ENCODE peak calls at places on chromosome 16, in four cellular contexts. X is right cardiac atrium; A is CD8-positive, alpha-beta T cell; P is uterus. L is an unnamed sample.

GRCh38 chr16:58462499-58462996 is 37.4 kb upstream of the NDRG4 start:
- DNase-seq in A (no peak), X (no peak), P (no peak), L (no peak)

GRCh38 chr16:59356709-59357108 is 622.6 kb upstream of the GOT2 start:
- DNase-seq in A (no peak), P (no peak), X (no peak), L (no peak)

GRCh38 chr16:68948230-68948910 is 105.0 kb downstream of the TANGO6 start:
- DNase-seq in A (no peak), X (no peak), P (no peak), L (no peak)

GRCh38 chr16:64094170-64094960 is 1027.5 kb downstream of the CDH11 start:
- DNase-seq in P (no peak), A (no peak), X (no peak), L (no peak)

GRCh38 chr16:1983544-1984346 is at the start of gene GFER:
- DNase-seq in P (peak; percentile 91), X (peak; percentile 96), A (peak; percentile 49), L (peak; percentile 75)

GRCh38 chr16:5468488-5468887 is 370.9 kb upstream of the EEF2KMT start:
- DNase-seq in A (no peak), P (no peak), X (no peak), L (no peak)

GRCh38 chr16:3780570-3780969 is 63.2 kb upstream of the TRAP1 start:
- DNase-seq in A (no peak), P (no peak), X (no peak), L (no peak)

GRCh38 chr16:22318690-22319358 is 21.6 kb downstream of the POLR3E start:
- DNase-seq in A (peak; percentile 51), X (no peak), P (no peak), L (no peak)

GRCh38 chr16:68737730-68738590 is 868 bp downstream of the CDH1 start:
- DNase-seq in X (peak; percentile 48), A (no peak), P (peak; percentile 17), L (peak; percentile 70)

GRCh38 chr16:68737046-68737729 is at the start of gene CDH1:
- DNase-seq in X (peak; percentile 54), P (no peak), A (peak; percentile 18), L (peak; percentile 97)

GRCh38 chr16:24668481-24669001 is 60.9 kb upstream of the TNRC6A start:
- DNase-seq in X (peak; percentile 45), P (peak; percentile 72), A (no peak), L (no peak)

GRCh38 chr16:3266873-3267537 is 10.6 kb upstream of the MEFV start:
- DNase-seq in A (no peak), P (no peak), X (peak; percentile 21), L (no peak)

GRCh38 chr16:1985466-1986150 is 1.6 kb downstream of the GFER start:
- DNase-seq in A (no peak), X (no peak), P (no peak), L (no peak)

GRCh38 chr16:50326264-50326663 is 42.5 kb downstream of the BRD7 start:
- DNase-seq in P (no peak), X (no peak), A (no peak), L (no peak)

GRCh38 chr16:65547799-65548446 is 426.1 kb upstream of the CDH11 start:
- DNase-seq in A (no peak), X (no peak), P (no peak), L (no peak)

GRCh38 chr16:2963611-2964415 is at the start of gene KREMEN2:
- DNase-seq in X (peak; percentile 50), A (no peak), P (no peak), L (no peak)

GRCh38 chr16:79573881-79574280 is 26.7 kb downstream of the MAF start:
- DNase-seq in P (no peak), X (no peak), A (no peak), L (no peak)

GRCh38 chr16:4351880-4352279 is 759 bp upstream of the PAM16 start:
- DNase-seq in P (no peak), X (no peak), A (no peak), L (no peak)

DNA sequence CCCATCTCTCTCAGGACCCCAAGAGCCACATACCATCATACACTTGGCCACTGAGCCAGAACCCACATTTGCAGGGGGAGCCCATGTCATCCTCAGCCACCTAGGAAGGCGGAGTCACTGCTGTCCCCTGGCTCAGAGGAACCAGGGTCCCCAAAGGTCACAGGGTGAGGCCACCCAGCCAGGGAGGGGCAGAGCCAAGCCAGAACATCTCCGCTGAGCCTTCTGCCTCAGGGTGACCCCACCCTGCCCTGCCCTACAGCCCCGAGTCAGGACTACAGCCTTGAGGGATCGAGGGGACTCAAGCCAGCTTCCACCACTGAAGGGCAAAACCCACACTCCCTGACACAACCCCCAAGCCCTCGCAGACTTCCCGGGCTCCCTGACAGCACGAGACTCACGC is 17.5 kb downstream of the PIEZO1 start:
- DNase-seq in P (no peak), A (no peak), X (no peak), L (no peak)
- H3K27ac ChIP-seq in P (peak overlapping the region; percentile 65), A (no peak overlapping the region), X (no peak overlapping the region), L (peak overlapping the region; percentile 38)

DNA sequence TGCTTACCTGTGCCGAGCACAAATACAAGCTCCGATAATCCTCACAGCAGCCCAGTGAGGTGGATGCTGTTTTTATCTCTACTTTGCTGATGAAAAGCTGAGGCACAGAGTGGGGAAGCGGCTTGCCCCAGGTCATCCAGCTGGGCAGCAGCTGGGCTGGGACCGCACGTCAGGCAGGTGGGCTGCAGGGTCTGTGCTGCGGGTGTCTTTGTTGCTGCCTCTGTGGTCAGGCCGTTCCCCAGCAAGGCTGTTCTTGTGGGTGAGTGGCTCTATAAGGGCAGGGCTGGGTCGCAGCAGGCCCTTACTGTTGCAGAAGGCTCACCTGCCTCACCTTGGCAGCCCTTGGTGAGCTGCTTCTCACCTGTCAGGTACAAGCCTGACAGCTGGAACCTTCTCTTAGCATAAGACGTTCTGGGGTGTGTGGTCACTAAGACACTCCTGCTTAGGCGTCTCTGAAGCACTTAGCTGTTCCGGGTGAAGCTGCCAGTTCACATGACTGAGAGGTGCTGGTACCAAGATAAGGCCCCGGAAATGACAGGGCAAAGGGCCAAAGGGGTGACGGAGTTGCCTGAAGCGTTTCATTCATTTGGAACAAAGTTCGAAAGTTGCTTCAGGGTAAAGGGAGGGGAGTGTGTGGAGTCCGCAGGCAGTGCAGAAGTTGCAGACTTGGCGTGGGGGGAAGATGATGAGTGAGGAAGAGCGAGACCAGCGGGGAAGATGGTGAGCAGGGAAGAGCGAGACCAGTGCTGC is 17.4 kb downstream of the IRF8 start:
- DNase-seq in X (peak; percentile 84), P (no peak), A (no peak), L (no peak)
- H3K27ac ChIP-seq in X (no peak overlapping the region), P (no peak overlapping the region), A (no peak overlapping the region), L (no peak overlapping the region)

DNA sequence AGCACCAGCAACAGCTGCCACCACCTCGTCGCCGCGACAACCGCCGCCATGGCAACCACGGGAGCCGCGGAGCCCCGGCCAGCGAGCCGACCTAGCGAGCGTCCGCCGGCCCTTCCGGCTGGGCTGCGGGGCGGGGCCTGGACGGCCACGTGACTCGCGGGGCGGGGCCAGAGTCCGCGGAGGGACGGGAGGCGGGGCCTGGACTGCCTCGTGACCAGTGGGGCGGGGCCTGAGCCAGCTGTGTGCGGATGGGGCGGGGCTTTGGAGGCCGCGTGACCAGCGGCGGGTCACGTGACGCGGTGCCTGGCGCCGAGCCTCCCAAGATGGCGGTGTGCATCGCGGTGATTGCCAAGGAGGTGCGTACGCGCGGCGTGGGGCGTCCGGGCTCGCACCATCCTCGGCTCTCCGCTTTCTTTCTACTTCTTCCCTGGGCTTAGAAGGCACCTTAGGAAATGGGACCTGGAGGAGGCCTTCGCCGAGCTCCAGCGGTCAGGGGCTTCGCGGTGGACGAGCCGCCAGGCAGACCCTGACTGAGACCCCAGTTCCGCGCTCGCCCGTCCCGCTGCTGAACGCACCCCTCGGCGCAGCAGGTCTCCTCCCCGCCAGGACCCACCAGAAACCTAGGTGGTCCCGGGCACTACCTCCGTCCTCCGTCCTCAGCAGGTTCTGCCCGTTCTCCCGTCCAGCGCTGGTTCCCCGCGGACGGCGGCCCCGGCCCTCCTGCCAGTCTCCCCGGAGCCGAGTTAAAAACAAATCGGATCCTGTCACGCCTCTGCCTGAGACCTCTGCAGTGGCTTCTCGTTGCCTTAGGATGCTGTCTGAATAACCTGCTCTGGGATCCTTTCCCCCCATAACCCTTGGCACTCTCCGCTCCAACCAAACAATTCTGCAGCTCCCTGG is at the start of the genes GALNS and TRAPPC2L:
- DNase-seq in P (peak; percentile 99), A (peak; percentile 99), X (peak; percentile 100), L (peak; percentile 98)
- H3K27ac ChIP-seq in P (peak within 1 kb of the TSS; percentile 78), A (peak within 1 kb of the TSS; percentile 83), X (peak within 1 kb of the TSS; percentile 58), L (peak within 1 kb of the TSS; percentile 79)

GRCh38 chr16:53212899-53213235 is 158.1 kb downstream of the CHD9 start:
- DNase-seq in P (no peak), X (no peak), A (no peak), L (no peak)

GRCh38 chr16:53211253-53211652 is 156.5 kb downstream of the CHD9 start:
- DNase-seq in X (no peak), A (no peak), P (no peak), L (no peak)

GRCh38 chr16:53207810-53208752 is 153.3 kb downstream of the CHD9 start:
- DNase-seq in X (peak; percentile 54), A (no peak), P (no peak), L (peak; percentile 65)

GRCh38 chr16:53213542-53213941 is 158.8 kb downstream of the CHD9 start:
- DNase-seq in A (no peak), X (no peak), P (no peak), L (no peak)

GRCh38 chr16:53209489-53209888 is 154.7 kb downstream of the CHD9 start:
- DNase-seq in P (no peak), X (no peak), A (no peak), L (no peak)
- H3K27ac ChIP-seq in P (peak overlapping the region; percentile 88), X (peak overlapping the region; percentile 56), A (no peak overlapping the region), L (peak overlapping the region; percentile 83)

GRCh38 chr16:14202095-14202494 is 131.0 kb downstream of the MRTFB start:
- DNase-seq in P (no peak), X (no peak), A (no peak), L (no peak)
- H3K27ac ChIP-seq in P (peak overlapping the region; percentile 66), X (no peak overlapping the region), A (no peak overlapping the region), L (peak overlapping the region; percentile 53)

DNA sequence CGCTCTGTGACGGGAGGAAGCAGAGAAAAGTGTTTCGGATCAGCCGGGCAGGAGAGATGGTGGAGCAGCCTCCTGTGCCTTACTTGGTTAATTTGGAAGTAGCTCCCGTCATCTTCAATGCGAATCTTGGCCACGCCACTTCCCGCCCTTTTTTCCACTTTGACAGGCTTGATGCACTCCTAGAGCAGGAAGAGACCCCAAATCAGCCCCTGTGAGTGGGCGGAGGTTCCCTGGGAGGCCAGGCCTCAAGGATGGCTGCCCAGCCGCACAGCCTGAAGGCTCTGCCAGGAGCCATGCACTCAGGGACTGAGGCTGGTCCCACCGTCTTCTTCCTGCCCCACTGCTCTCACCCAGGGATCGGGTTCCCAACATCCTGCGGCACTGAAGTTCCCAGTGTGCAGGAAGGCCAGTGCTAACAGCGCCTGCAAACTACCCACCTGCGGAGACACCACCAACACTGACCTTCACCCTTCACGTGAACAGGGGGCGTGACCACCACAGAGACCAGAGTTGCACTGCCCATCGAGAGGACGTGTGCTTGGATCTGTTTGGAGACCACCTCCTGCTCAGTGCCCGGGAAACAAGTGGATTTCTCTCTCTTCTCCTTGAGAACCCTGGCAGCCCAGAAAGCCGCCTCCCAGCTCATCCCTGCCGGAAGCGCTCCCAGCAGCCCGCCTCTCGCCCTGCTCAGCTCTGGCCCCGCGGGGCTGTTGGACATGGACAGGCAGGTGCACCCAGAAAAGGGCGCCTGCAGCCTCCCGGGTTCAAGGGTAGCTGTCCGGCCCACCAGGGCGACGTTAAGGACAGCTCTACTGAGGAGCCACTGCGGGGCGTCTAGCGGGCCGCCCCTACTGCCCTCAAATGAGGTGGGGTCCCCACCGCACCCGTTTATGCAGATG is 988 bp downstream of the CIAO3 start:
- DNase-seq in P (no peak), A (no peak), X (peak; percentile 54), L (no peak)
- H3K27ac ChIP-seq in P (peak overlapping the region; percentile 63), A (peak overlapping the region; percentile 74), X (no peak overlapping the region), L (peak overlapping the region; percentile 84)

GRCh38 chr16:56914896-56915295 is 17.0 kb upstream of the HERPUD1 start:
- DNase-seq in A (no peak), X (peak; percentile 4), P (no peak), L (no peak)
- H3K27ac ChIP-seq in A (no peak overlapping the region), X (no peak overlapping the region), P (peak overlapping the region; percentile 48), L (peak overlapping the region; percentile 95)